ENCODE peak calls at places on chromosomes 2 and 18, in ten cellular contexts. V, Y, B, M, I, F, L, O, T and W are unnamed samples.

GRCh38 chr2:79011485-79011884 is 14.0 kb upstream of the REG3G start:
- DNase-seq in T (no peak), L (no peak), V (no peak), M (no peak), F (no peak), B (no peak), O (no peak), Y (no peak), I (no peak), W (no peak)

GRCh38 chr2:26325851-26326250 is 20.1 kb upstream of the SELENOI start:
- DNase-seq in L (no peak), V (no peak), F (no peak), B (no peak), T (no peak), M (peak), I (no peak), Y (no peak), O (no peak), W (no peak)

GRCh38 chr2:212777020-212777491 is 238.5 kb upstream of the ERBB4 start:
- DNase-seq in O (no peak), M (peak), I (no peak), T (no peak), L (peak), B (no peak), Y (no peak), F (peak), V (no peak), W (peak)

GRCh38 chr2:237149425-237149824 is 63.7 kb downstream of the COPS8 start:
- DNase-seq in T (no peak), O (no peak), F (peak), Y (no peak), B (peak), V (no peak), M (peak), L (no peak), I (no peak), W (no peak)

GRCh38 chr18:79521806-79522205 is 126.1 kb downstream of the NFATC1 start:
- DNase-seq in B (no peak), T (no peak), F (no peak), I (no peak), L (no peak), O (peak), V (peak), M (no peak), Y (no peak), W (no peak)

GRCh38 chr2:171483793-171484192 is 38.5 kb upstream of the CYBRD1 start:
- DNase-seq in V (no peak), I (no peak), Y (no peak), L (no peak), O (no peak), F (no peak), B (no peak), T (no peak), M (no peak), W (no peak)

GRCh38 chr18:75287700-75288099 is 77.1 kb downstream of the TSHZ1 start:
- DNase-seq in I (no peak), O (no peak), L (no peak), V (no peak), T (no peak), B (no peak), M (no peak), F (no peak), Y (no peak), W (no peak)

GRCh38 chr2:143946436-143947385 is 573.2 kb downstream of the ZEB2 start:
- DNase-seq in B (no peak), O (no peak), V (no peak), M (no peak), I (no peak), T (no peak), F (peak), Y (peak), L (no peak), W (no peak)

GRCh38 chr2:27591745-27592144 is 8.9 kb downstream of the ZNF512 start:
- DNase-seq in I (no peak), B (no peak), O (no peak), M (no peak), F (no peak), V (no peak), Y (no peak), T (no peak), L (no peak), W (no peak)

GRCh38 chr2:12928197-12928596 is 211.5 kb downstream of the TRIB2 start:
- DNase-seq in V (no peak), T (no peak), I (no peak), M (peak), F (peak), Y (no peak), O (no peak), L (peak), B (peak), W (no peak)

GRCh38 chr18:63446266-63446665 is 24.0 kb upstream of the VPS4B start:
- DNase-seq in B (no peak), T (no peak), V (no peak), L (no peak), Y (no peak), I (no peak), O (no peak), F (no peak), M (no peak), W (no peak)

GRCh38 chr2:18373664-18374063 is 186.8 kb downstream of the RDH14 start:
- DNase-seq in B (no peak), M (peak), T (no peak), O (no peak), Y (no peak), I (no peak), F (no peak), V (no peak), L (no peak), W (no peak)

GRCh38 chr2:1766400-1766799 is 22.1 kb upstream of the PXDN start:
- DNase-seq in B (no peak), Y (peak), T (no peak), O (no peak), F (no peak), L (no peak), I (no peak), M (no peak), V (no peak), W (no peak)

GRCh38 chr2:184835081-184835728 is 236.9 kb downstream of the ZNF804A start:
- DNase-seq in L (no peak), O (no peak), V (no peak), Y (no peak), I (no peak), B (no peak), F (no peak), M (no peak), T (no peak), W (no peak)

GRCh38 chr2:152632736-152633135 is 84.5 kb downstream of the PRPF40A start:
- DNase-seq in M (no peak), Y (no peak), I (no peak), T (no peak), F (no peak), V (no peak), L (no peak), O (no peak), B (no peak), W (no peak)

GRCh38 chr2:220743203-220743602 is 828.9 kb downstream of the EPHA4 start:
- DNase-seq in V (no peak), B (no peak), I (no peak), Y (no peak), O (no peak), M (no peak), L (no peak), T (no peak), F (no peak), W (no peak)

GRCh38 chr2:60794271-60794863 is 38.3 kb downstream of the PAPOLG start:
- DNase-seq in I (no peak), O (no peak), B (no peak), L (peak), T (no peak), M (peak), V (no peak), F (no peak), Y (no peak), W (no peak)

GRCh38 chr2:206983156-206983875 is 44.0 kb downstream of the CPO start:
- DNase-seq in V (no peak), B (no peak), I (no peak), F (peak), L (no peak), T (no peak), M (peak), Y (no peak), O (no peak), W (no peak)

GRCh38 chr2:239727776-239728600 is 297.2 kb downstream of the NDUFA10 start:
- DNase-seq in Y (peak), V (no peak), L (no peak), F (no peak), O (peak), B (no peak), M (no peak), I (no peak), T (no peak), W (no peak)

GRCh38 chr2:198012025-198012424 is 207.6 kb downstream of the PLCL1 start:
- DNase-seq in M (no peak), Y (no peak), O (no peak), B (no peak), F (no peak), I (no peak), V (no peak), T (no peak), L (no peak), W (no peak)

GRCh38 chr2:19611491-19612332 is 253.3 kb upstream of the OSR1 start:
- DNase-seq in I (no peak), B (no peak), T (peak), O (no peak), Y (no peak), M (peak), F (peak), L (peak), V (no peak), W (no peak)

GRCh38 chr2:25492726-25493125 is 151.0 kb upstream of the DNMT3A start:
- DNase-seq in L (no peak), B (no peak), F (no peak), I (no peak), T (no peak), O (no peak), V (no peak), Y (no peak), M (no peak), W (no peak)

GRCh38 chr2:74554821-74555531 is 456 bp downstream of the DOK1 start:
- DNase-seq in T (no peak), L (peak), F (no peak), Y (no peak), V (peak), M (no peak), I (no peak), O (no peak), B (peak), W (peak)

GRCh38 chr2:72998724-72999123 is 72.8 kb downstream of the SFXN5 start:
- DNase-seq in F (no peak), T (no peak), V (no peak), O (no peak), M (no peak), L (no peak), B (no peak), I (no peak), Y (no peak), W (no peak)

GRCh38 chr2:74763962-74764428 is 69.9 kb upstream of the HK2 start:
- DNase-seq in V (no peak), T (no peak), F (no peak), Y (no peak), L (no peak), O (no peak), I (no peak), B (no peak), M (no peak), W (no peak)